ENCODE peak calls at places on chromosomes 1 and 21, in nine cellular contexts. One of them, this sample, is unnamed.

GRCh38 chr1:33903210-33903589 is 39.3 kb downstream of the HMGB4 start:
- DNase-seq in astrocyte: peak; percentile 57
- DNase-seq in neural progenitor cell: no peak
- DNase-seq in keratinocyte: peak; percentile 17
- DNase-seq in PC-3: no peak
- DNase-seq in MM.1S: no peak
- DNase-seq in GM23248: peak; percentile 76
- DNase-seq in GM12878: peak; percentile 33
- DNase-seq in GM23338: no peak
- DNase-seq in this sample: no peak

GRCh38 chr1:34786521-34787325 is 5.7 kb downstream of the GJB3 start:
- DNase-seq in astrocyte: peak; percentile 36
- DNase-seq in neural progenitor cell: peak; percentile 82
- DNase-seq in keratinocyte: no peak
- DNase-seq in PC-3: peak; percentile 87
- DNase-seq in MM.1S: peak; percentile 50
- DNase-seq in GM23248: peak; percentile 87
- DNase-seq in GM12878: peak; percentile 25
- DNase-seq in GM23338: peak; percentile 89
- DNase-seq in this sample: peak; percentile 55

GRCh38 chr1:16445052-16445451 is 4.5 kb downstream of the NECAP2 start:
- DNase-seq in astrocyte: no peak
- DNase-seq in neural progenitor cell: no peak
- DNase-seq in keratinocyte: no peak
- DNase-seq in PC-3: no peak
- DNase-seq in MM.1S: no peak
- DNase-seq in GM23248: no peak
- DNase-seq in GM12878: no peak
- DNase-seq in GM23338: no peak
- DNase-seq in this sample: no peak

GRCh38 chr1:119799599-119800177 is 11.6 kb downstream of the REG4 start:
- DNase-seq in astrocyte: no peak
- DNase-seq in neural progenitor cell: no peak
- DNase-seq in keratinocyte: no peak
- DNase-seq in PC-3: no peak
- DNase-seq in MM.1S: no peak
- DNase-seq in GM23248: no peak
- DNase-seq in GM12878: no peak
- DNase-seq in GM23338: no peak
- DNase-seq in this sample: no peak

GRCh38 chr1:51504806-51505525 is 14.1 kb downstream of the EPS15 start:
- DNase-seq in astrocyte: no peak
- DNase-seq in neural progenitor cell: no peak
- DNase-seq in keratinocyte: no peak
- DNase-seq in PC-3: no peak
- DNase-seq in MM.1S: no peak
- DNase-seq in GM23248: no peak
- DNase-seq in GM12878: peak; percentile 60
- DNase-seq in GM23338: no peak
- DNase-seq in this sample: no peak

GRCh38 chr1:67134692-67135091 is at the start of gene C1orf141:
- DNase-seq in astrocyte: peak; percentile 23
- DNase-seq in neural progenitor cell: peak; percentile 77
- DNase-seq in keratinocyte: no peak
- DNase-seq in PC-3: no peak
- DNase-seq in MM.1S: no peak
- DNase-seq in GM23248: peak; percentile 49
- DNase-seq in GM12878: no peak
- DNase-seq in GM23338: peak; percentile 83
- DNase-seq in this sample: no peak

GRCh38 chr1:53246261-53247134 is 8.2 kb upstream of the MAGOH start:
- DNase-seq in astrocyte: peak; percentile 84
- DNase-seq in neural progenitor cell: no peak
- DNase-seq in keratinocyte: no peak
- DNase-seq in PC-3: peak; percentile 17
- DNase-seq in MM.1S: no peak
- DNase-seq in GM23248: peak; percentile 85
- DNase-seq in GM12878: no peak
- DNase-seq in GM23338: no peak
- DNase-seq in this sample: no peak

GRCh38 chr1:100774370-100774769 is 54.8 kb downstream of the VCAM1 start:
- DNase-seq in astrocyte: no peak
- DNase-seq in neural progenitor cell: no peak
- DNase-seq in keratinocyte: no peak
- DNase-seq in PC-3: no peak
- DNase-seq in MM.1S: no peak
- DNase-seq in GM23248: no peak
- DNase-seq in GM12878: no peak
- DNase-seq in GM23338: no peak
- DNase-seq in this sample: no peak

GRCh38 chr21:45080639-45081414 is 6.4 kb downstream of the ADARB1 start:
- DNase-seq in astrocyte: peak; percentile 33
- DNase-seq in neural progenitor cell: no peak
- DNase-seq in keratinocyte: no peak
- DNase-seq in PC-3: peak; percentile 33
- DNase-seq in MM.1S: no peak
- DNase-seq in GM23248: peak; percentile 79
- DNase-seq in GM12878: no peak
- DNase-seq in GM23338: no peak
- DNase-seq in this sample: no peak

GRCh38 chr1:184824716-184825323 is 70.2 kb upstream of the EDEM3 start:
- DNase-seq in astrocyte: no peak
- DNase-seq in neural progenitor cell: no peak
- DNase-seq in keratinocyte: no peak
- DNase-seq in PC-3: no peak
- DNase-seq in MM.1S: peak; percentile 79
- DNase-seq in GM23248: no peak
- DNase-seq in GM12878: no peak
- DNase-seq in GM23338: no peak
- DNase-seq in this sample: no peak

GRCh38 chr21:26961704-26962103 is 5.2 kb downstream of the ADAMTS5 start:
- DNase-seq in astrocyte: no peak
- DNase-seq in neural progenitor cell: peak; percentile 32
- DNase-seq in keratinocyte: no peak
- DNase-seq in PC-3: peak; percentile 28
- DNase-seq in MM.1S: no peak
- DNase-seq in GM23248: peak; percentile 23
- DNase-seq in GM12878: no peak
- DNase-seq in GM23338: peak; percentile 83
- DNase-seq in this sample: no peak

GRCh38 chr1:171166361-171166760 is 18.7 kb upstream of the FMO2 start:
- DNase-seq in astrocyte: no peak
- DNase-seq in neural progenitor cell: no peak
- DNase-seq in keratinocyte: peak; percentile 86
- DNase-seq in PC-3: no peak
- DNase-seq in MM.1S: no peak
- DNase-seq in GM23248: no peak
- DNase-seq in GM12878: no peak
- DNase-seq in GM23338: no peak
- DNase-seq in this sample: no peak

GRCh38 chr1:53608676-53609075 is 130.3 kb downstream of the GLIS1 start:
- DNase-seq in astrocyte: no peak
- DNase-seq in neural progenitor cell: no peak
- DNase-seq in keratinocyte: no peak
- DNase-seq in PC-3: no peak
- DNase-seq in MM.1S: no peak
- DNase-seq in GM23248: no peak
- DNase-seq in GM12878: no peak
- DNase-seq in GM23338: no peak
- DNase-seq in this sample: no peak

GRCh38 chr1:153985984-153986761 is at the start of gene RAB13:
- DNase-seq in astrocyte: peak; percentile 63
- DNase-seq in neural progenitor cell: peak; percentile 92
- DNase-seq in keratinocyte: no peak
- DNase-seq in PC-3: peak; percentile 90
- DNase-seq in MM.1S: no peak
- DNase-seq in GM23248: peak; percentile 95
- DNase-seq in GM12878: no peak
- DNase-seq in GM23338: peak; percentile 91
- DNase-seq in this sample: peak; percentile 76

GRCh38 chr21:27076035-27076434 is 109.1 kb upstream of the ADAMTS5 start:
- DNase-seq in astrocyte: no peak
- DNase-seq in neural progenitor cell: no peak
- DNase-seq in keratinocyte: no peak
- DNase-seq in PC-3: no peak
- DNase-seq in MM.1S: no peak
- DNase-seq in GM23248: peak; percentile 8
- DNase-seq in GM12878: no peak
- DNase-seq in GM23338: no peak
- DNase-seq in this sample: no peak

GRCh38 chr21:29289317-29289716 is 9.4 kb upstream of the BACH1 start:
- DNase-seq in astrocyte: no peak
- DNase-seq in neural progenitor cell: no peak
- DNase-seq in keratinocyte: no peak
- DNase-seq in PC-3: no peak
- DNase-seq in MM.1S: no peak
- DNase-seq in GM23248: no peak
- DNase-seq in GM12878: no peak
- DNase-seq in GM23338: no peak
- DNase-seq in this sample: no peak

GRCh38 chr1:39017266-39017665 is 8.9 kb upstream of the NDUFS5 start:
- DNase-seq in astrocyte: no peak
- DNase-seq in neural progenitor cell: no peak
- DNase-seq in keratinocyte: no peak
- DNase-seq in PC-3: no peak
- DNase-seq in MM.1S: no peak
- DNase-seq in GM23248: no peak
- DNase-seq in GM12878: no peak
- DNase-seq in GM23338: no peak
- DNase-seq in this sample: no peak

GRCh38 chr1:31431351-31431750 is 18.3 kb downstream of the SERINC2 start:
- DNase-seq in astrocyte: no peak
- DNase-seq in neural progenitor cell: no peak
- DNase-seq in keratinocyte: no peak
- DNase-seq in PC-3: no peak
- DNase-seq in MM.1S: no peak
- DNase-seq in GM23248: no peak
- DNase-seq in GM12878: no peak
- DNase-seq in GM23338: no peak
- DNase-seq in this sample: no peak

GRCh38 chr1:67689267-67690017 is 4.4 kb downstream of the GADD45A start:
- DNase-seq in astrocyte: no peak
- DNase-seq in neural progenitor cell: no peak
- DNase-seq in keratinocyte: no peak
- DNase-seq in PC-3: no peak
- DNase-seq in MM.1S: no peak
- DNase-seq in GM23248: no peak
- DNase-seq in GM12878: no peak
- DNase-seq in GM23338: no peak
- DNase-seq in this sample: no peak

GRCh38 chr21:14484188-14485009 is 61.7 kb downstream of the SAMSN1 start:
- DNase-seq in astrocyte: no peak
- DNase-seq in neural progenitor cell: no peak
- DNase-seq in keratinocyte: no peak
- DNase-seq in PC-3: no peak
- DNase-seq in MM.1S: no peak
- DNase-seq in GM23248: no peak
- DNase-seq in GM12878: no peak
- DNase-seq in GM23338: no peak
- DNase-seq in this sample: no peak
- H3K4me1 ChIP-seq in astrocyte: no peaks in the 10 kb centered on the region
- H3K4me1 ChIP-seq in neural progenitor cell: no peaks in the 10 kb centered on the region
- H3K4me1 ChIP-seq in keratinocyte: no peaks in the 10 kb centered on the region
- H3K4me1 ChIP-seq in PC-3: no peaks in the 10 kb centered on the region
- H3K4me1 ChIP-seq in MM.1S: no peaks in the 10 kb centered on the region
- H3K4me1 ChIP-seq in GM23248: no peaks in the 10 kb centered on the region
- H3K4me1 ChIP-seq in GM12878: peaks cover 6% of the 10 kb centered on the region
- H3K4me1 ChIP-seq in GM23338: no peaks in the 10 kb centered on the region
- H3K4me1 ChIP-seq in this sample: no peaks in the 10 kb centered on the region

DNA sequence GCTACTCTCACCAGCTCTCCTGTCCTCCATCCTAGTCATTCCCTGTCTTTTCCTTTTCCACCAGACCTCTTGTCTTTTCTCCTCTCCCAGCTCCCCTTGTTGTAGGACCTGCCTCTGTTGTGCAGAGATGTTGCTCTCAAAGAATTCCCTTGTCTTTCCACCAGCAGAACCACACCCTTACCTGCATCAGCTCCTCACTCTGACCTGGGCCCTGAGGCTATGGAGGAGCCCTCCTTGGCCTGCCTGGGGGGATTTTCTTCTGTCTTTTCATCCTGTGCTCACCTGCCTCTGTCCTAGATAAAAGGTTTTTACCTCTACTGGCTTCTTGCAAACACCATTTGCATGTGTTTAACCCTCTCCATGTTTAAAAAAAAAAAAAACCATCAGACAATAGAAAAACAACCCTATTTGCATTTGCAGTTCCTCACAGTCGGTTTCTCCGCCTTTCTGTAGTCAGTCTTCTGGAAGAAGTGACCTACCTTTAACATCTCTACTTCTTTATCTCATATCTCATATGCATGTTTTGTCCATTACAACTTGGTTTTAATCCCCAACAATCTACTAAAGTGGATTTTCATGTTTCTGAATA is 12.1 kb downstream of the FCRL5 start:
- DNase-seq in astrocyte: no peak
- DNase-seq in neural progenitor cell: no peak
- DNase-seq in keratinocyte: no peak
- DNase-seq in PC-3: no peak
- DNase-seq in MM.1S: no peak
- DNase-seq in GM23248: no peak
- DNase-seq in GM12878: no peak
- DNase-seq in GM23338: peak; percentile 52
- DNase-seq in this sample: no peak
- TF ChIP-seq EZH2 in astrocyte: no peak
- TF ChIP-seq EZH2 in neural progenitor cell: no peak
- TF ChIP-seq EZH2 in keratinocyte: no peak
- TF ChIP-seq EZH2 in PC-3: no peak
- TF ChIP-seq EZH2 in MM.1S: no peak
- TF ChIP-seq EZH2 in GM23248: no peak
- TF ChIP-seq EZH2 in GM12878: no peak
- TF ChIP-seq EZH2 in GM23338: no peak
- TF ChIP-seq EZH2 in this sample: no peak

DNA sequence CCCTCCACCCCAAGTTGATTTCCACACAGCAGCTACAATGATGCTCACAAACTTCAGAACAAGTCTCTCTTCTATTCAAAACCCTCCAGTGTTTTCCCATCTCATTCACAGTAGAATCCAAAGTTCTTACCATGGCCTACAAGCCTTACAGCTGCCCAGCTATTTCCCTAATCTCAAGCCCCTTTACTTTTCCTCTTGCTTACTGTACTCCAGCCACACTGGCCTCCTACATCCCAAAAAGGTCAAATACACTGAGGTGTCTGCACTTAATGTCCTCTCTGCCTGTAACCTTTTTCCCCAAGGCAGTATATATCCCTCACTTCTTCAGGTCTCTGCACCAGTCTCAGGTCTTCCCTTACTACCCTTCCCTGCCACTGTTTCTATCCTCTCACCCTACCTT is 2.6 kb downstream of the RAP1A start:
- DNase-seq in astrocyte: no peak
- DNase-seq in neural progenitor cell: no peak
- DNase-seq in keratinocyte: no peak
- DNase-seq in PC-3: no peak
- DNase-seq in MM.1S: no peak
- DNase-seq in GM23248: no peak
- DNase-seq in GM12878: no peak
- DNase-seq in GM23338: no peak
- DNase-seq in this sample: no peak
- H3K27ac ChIP-seq in astrocyte: no peak overlapping the region
- H3K27ac ChIP-seq in neural progenitor cell: no peak overlapping the region
- H3K27ac ChIP-seq in keratinocyte: no peak overlapping the region
- H3K27ac ChIP-seq in PC-3: no peak overlapping the region
- H3K27ac ChIP-seq in MM.1S: no peak overlapping the region
- H3K27ac ChIP-seq in GM23248: peak overlapping the region; percentile 64
- H3K27ac ChIP-seq in GM12878: peak overlapping the region; percentile 94
- H3K27ac ChIP-seq in GM23338: no peak overlapping the region
- H3K27ac ChIP-seq in this sample: no peak overlapping the region

GRCh38 chr1:203644661-203645510 is 18.3 kb downstream of the ATP2B4 start:
- DNase-seq in astrocyte: peak; percentile 74
- DNase-seq in neural progenitor cell: no peak
- DNase-seq in keratinocyte: no peak
- DNase-seq in PC-3: peak; percentile 75
- DNase-seq in MM.1S: no peak
- DNase-seq in GM23248: peak; percentile 92
- DNase-seq in GM12878: no peak
- DNase-seq in GM23338: no peak
- DNase-seq in this sample: no peak
- H3K4me1 ChIP-seq in astrocyte: peaks cover 35% of the 10 kb centered on the region
- H3K4me1 ChIP-seq in neural progenitor cell: peaks cover 9% of the 10 kb centered on the region
- H3K4me1 ChIP-seq in keratinocyte: peaks cover 40% of the 10 kb centered on the region
- H3K4me1 ChIP-seq in PC-3: peaks cover 18% of the 10 kb centered on the region
- H3K4me1 ChIP-seq in MM.1S: peaks cover 10% of the 10 kb centered on the region
- H3K4me1 ChIP-seq in GM23248: peaks cover 49% of the 10 kb centered on the region
- H3K4me1 ChIP-seq in GM12878: peaks cover 12% of the 10 kb centered on the region
- H3K4me1 ChIP-seq in GM23338: peaks cover 4% of the 10 kb centered on the region
- H3K4me1 ChIP-seq in this sample: peaks cover 39% of the 10 kb centered on the region

This sample was measured in PC-9.